ENCODE peak calls at places on chromosome 10, in seven cellular contexts. A, G, U, I, R, O and V are unnamed samples.
A peak's percentile ranks its signal among the peaks of the same experiment; 100 is the strongest.

GRCh38 chr10:110840225-110840922 is 31.4 kb upstream of the PDCD4 start:
- DNase-seq in A (peak; percentile 87), G (no peak), U (no peak), I (no peak), R (no peak), O (no peak), V (no peak)

GRCh38 chr10:114520453-114520852 is 116.2 kb upstream of the AFAP1L2 start:
- DNase-seq in A (peak; percentile 50), G (no peak), U (no peak), I (no peak), R (no peak), O (no peak), V (no peak)

GRCh38 chr10:77591238-77591880 is 46.2 kb downstream of the KCNMA1 start:
- DNase-seq in A (no peak), G (no peak), U (no peak), I (no peak), R (no peak), O (no peak), V (no peak)

GRCh38 chr10:23110722-23111660 is 15.6 kb downstream of the MSRB2 start:
- DNase-seq in A (no peak), G (peak; percentile 80), U (no peak), I (no peak), R (peak; percentile 64), O (no peak), V (no peak)

GRCh38 chr10:81541517-81541916 is 333.5 kb upstream of the NRG3 start:
- DNase-seq in A (no peak), G (no peak), U (no peak), I (no peak), R (no peak), O (no peak), V (no peak)

GRCh38 chr10:4013651-4014085 is 228.7 kb upstream of the KLF6 start:
- DNase-seq in A (no peak), G (no peak), U (peak; percentile 47), I (no peak), R (no peak), O (no peak), V (no peak)

GRCh38 chr10:92123031-92123450 is 167.8 kb downstream of the CPEB3 start:
- DNase-seq in A (peak; percentile 63), G (peak; percentile 33), U (no peak), I (no peak), R (no peak), O (no peak), V (no peak)

GRCh38 chr10:49509904-49510303 is 29.0 kb downstream of the ERCC6 start:
- DNase-seq in A (no peak), G (no peak), U (no peak), I (no peak), R (no peak), O (no peak), V (no peak)

GRCh38 chr10:122688293-122688989 is 11.2 kb downstream of the C10orf120 start:
- DNase-seq in A (no peak), G (peak; percentile 66), U (no peak), I (no peak), R (peak; percentile 79), O (no peak), V (no peak)

GRCh38 chr10:122085423-122085911 is 96.5 kb downstream of the TACC2 start:
- DNase-seq in A (no peak), G (no peak), U (no peak), I (no peak), R (no peak), O (no peak), V (no peak)

GRCh38 chr10:96768136-96768535 is 47.8 kb upstream of the PIK3AP1 start:
- DNase-seq in A (no peak), G (no peak), U (no peak), I (no peak), R (no peak), O (no peak), V (no peak)

GRCh38 chr10:30160431-30160982 is 101.1 kb upstream of the JCAD start:
- DNase-seq in A (peak; percentile 18), G (no peak), U (no peak), I (no peak), R (no peak), O (no peak), V (no peak)

GRCh38 chr10:30371954-30372353 is 22.9 kb upstream of the MTPAP start:
- DNase-seq in A (no peak), G (no peak), U (no peak), I (no peak), R (no peak), O (no peak), V (no peak)